ENCODE peak calls at places on chromosomes 13 and 19, in ten cellular contexts. One of them, this sample, is unnamed.

GRCh38 chr13:28955264-28955966 is 135.3 kb downstream of the MTUS2 start:
- DNase-seq in H9: no peak
- DNase-seq in fibroblast of pulmonary artery: no peak
- DNase-seq in progenitor cell of endocrine pancreas: no peak
- DNase-seq in activated B cell treated with CpG ODN at 0.5 μM for 24 hours: no peak
- DNase-seq in WERI-Rb-1: no peak
- DNase-seq in Calu3: no peak
- DNase-seq in brain microvascular endothelial cell: no peak
- DNase-seq in heart right ventricle: peak; percentile 28
- DNase-seq in cardiac fibroblast: no peak
- DNase-seq in this sample: no peak

GRCh38 chr19:30136591-30136990 is 194.6 kb downstream of the URI1 start:
- DNase-seq in H9: no peak
- DNase-seq in fibroblast of pulmonary artery: no peak
- DNase-seq in progenitor cell of endocrine pancreas: no peak
- DNase-seq in activated B cell treated with CpG ODN at 0.5 μM for 24 hours: no peak
- DNase-seq in WERI-Rb-1: no peak
- DNase-seq in Calu3: no peak
- DNase-seq in brain microvascular endothelial cell: no peak
- DNase-seq in heart right ventricle: no peak
- DNase-seq in cardiac fibroblast: no peak
- DNase-seq in this sample: no peak

GRCh38 chr13:54183166-54183565 is 1154.6 kb downstream of the OLFM4 start:
- DNase-seq in H9: no peak
- DNase-seq in fibroblast of pulmonary artery: no peak
- DNase-seq in progenitor cell of endocrine pancreas: no peak
- DNase-seq in activated B cell treated with CpG ODN at 0.5 μM for 24 hours: no peak
- DNase-seq in WERI-Rb-1: no peak
- DNase-seq in Calu3: no peak
- DNase-seq in brain microvascular endothelial cell: no peak
- DNase-seq in heart right ventricle: no peak
- DNase-seq in cardiac fibroblast: no peak
- DNase-seq in this sample: no peak

GRCh38 chr13:90839061-90839460 is 508.4 kb upstream of the MIR17HG start:
- DNase-seq in H9: no peak
- DNase-seq in fibroblast of pulmonary artery: no peak
- DNase-seq in progenitor cell of endocrine pancreas: no peak
- DNase-seq in activated B cell treated with CpG ODN at 0.5 μM for 24 hours: no peak
- DNase-seq in WERI-Rb-1: no peak
- DNase-seq in Calu3: no peak
- DNase-seq in brain microvascular endothelial cell: no peak
- DNase-seq in heart right ventricle: no peak
- DNase-seq in cardiac fibroblast: no peak
- DNase-seq in this sample: no peak

GRCh38 chr13:36096411-36097184 is 34.6 kb downstream of the DCLK1 start:
- DNase-seq in H9: no peak
- DNase-seq in fibroblast of pulmonary artery: peak; percentile 68
- DNase-seq in progenitor cell of endocrine pancreas: no peak
- DNase-seq in activated B cell treated with CpG ODN at 0.5 μM for 24 hours: no peak
- DNase-seq in WERI-Rb-1: no peak
- DNase-seq in Calu3: no peak
- DNase-seq in brain microvascular endothelial cell: no peak
- DNase-seq in heart right ventricle: no peak
- DNase-seq in cardiac fibroblast: peak; percentile 53
- DNase-seq in this sample: no peak

GRCh38 chr19:16876904-16877361 is 11.9 kb upstream of the F2RL3 start:
- DNase-seq in H9: no peak
- DNase-seq in fibroblast of pulmonary artery: no peak
- DNase-seq in progenitor cell of endocrine pancreas: no peak
- DNase-seq in activated B cell treated with CpG ODN at 0.5 μM for 24 hours: no peak
- DNase-seq in WERI-Rb-1: no peak
- DNase-seq in Calu3: no peak
- DNase-seq in brain microvascular endothelial cell: peak; percentile 46
- DNase-seq in heart right ventricle: no peak
- DNase-seq in cardiac fibroblast: peak; percentile 9
- DNase-seq in this sample: no peak

GRCh38 chr13:111395511-111396393 is 75.3 kb downstream of the TEX29 start:
- DNase-seq in H9: peak; percentile 16
- DNase-seq in fibroblast of pulmonary artery: no peak
- DNase-seq in progenitor cell of endocrine pancreas: no peak
- DNase-seq in activated B cell treated with CpG ODN at 0.5 μM for 24 hours: no peak
- DNase-seq in WERI-Rb-1: no peak
- DNase-seq in Calu3: no peak
- DNase-seq in brain microvascular endothelial cell: no peak
- DNase-seq in heart right ventricle: no peak
- DNase-seq in cardiac fibroblast: no peak
- DNase-seq in this sample: no peak

GRCh38 chr13:44929691-44930090 is 59.6 kb downstream of the NUFIP1 start:
- DNase-seq in H9: no peak
- DNase-seq in fibroblast of pulmonary artery: no peak
- DNase-seq in progenitor cell of endocrine pancreas: no peak
- DNase-seq in activated B cell treated with CpG ODN at 0.5 μM for 24 hours: no peak
- DNase-seq in WERI-Rb-1: no peak
- DNase-seq in Calu3: no peak
- DNase-seq in brain microvascular endothelial cell: no peak
- DNase-seq in heart right ventricle: no peak
- DNase-seq in cardiac fibroblast: no peak
- DNase-seq in this sample: no peak

GRCh38 chr19:5719961-5720790 is at the start of the genes CATSPERD and LONP1:
- DNase-seq in H9: peak; percentile 98
- DNase-seq in fibroblast of pulmonary artery: peak; percentile 99
- DNase-seq in progenitor cell of endocrine pancreas: peak; percentile 97
- DNase-seq in activated B cell treated with CpG ODN at 0.5 μM for 24 hours: peak; percentile 94
- DNase-seq in WERI-Rb-1: peak; percentile 98
- DNase-seq in Calu3: peak; percentile 95
- DNase-seq in brain microvascular endothelial cell: peak; percentile 97
- DNase-seq in heart right ventricle: peak; percentile 98
- DNase-seq in cardiac fibroblast: peak; percentile 99
- DNase-seq in this sample: peak; percentile 97

GRCh38 chr13:30373727-30374126 is 48.6 kb upstream of the UBE2L5 start:
- DNase-seq in H9: no peak
- DNase-seq in fibroblast of pulmonary artery: no peak
- DNase-seq in progenitor cell of endocrine pancreas: no peak
- DNase-seq in activated B cell treated with CpG ODN at 0.5 μM for 24 hours: no peak
- DNase-seq in WERI-Rb-1: no peak
- DNase-seq in Calu3: no peak
- DNase-seq in brain microvascular endothelial cell: no peak
- DNase-seq in heart right ventricle: no peak
- DNase-seq in cardiac fibroblast: no peak
- DNase-seq in this sample: no peak

GRCh38 chr13:78398743-78399410 is 204.5 kb downstream of the POU4F1 start:
- DNase-seq in H9: no peak
- DNase-seq in fibroblast of pulmonary artery: no peak
- DNase-seq in progenitor cell of endocrine pancreas: no peak
- DNase-seq in activated B cell treated with CpG ODN at 0.5 μM for 24 hours: no peak
- DNase-seq in WERI-Rb-1: no peak
- DNase-seq in Calu3: no peak
- DNase-seq in brain microvascular endothelial cell: no peak
- DNase-seq in heart right ventricle: no peak
- DNase-seq in cardiac fibroblast: no peak
- DNase-seq in this sample: no peak

GRCh38 chr13:111411186-111411858 is 90.9 kb downstream of the TEX29 start:
- DNase-seq in H9: no peak
- DNase-seq in fibroblast of pulmonary artery: no peak
- DNase-seq in progenitor cell of endocrine pancreas: no peak
- DNase-seq in activated B cell treated with CpG ODN at 0.5 μM for 24 hours: no peak
- DNase-seq in WERI-Rb-1: no peak
- DNase-seq in Calu3: no peak
- DNase-seq in brain microvascular endothelial cell: no peak
- DNase-seq in heart right ventricle: no peak
- DNase-seq in cardiac fibroblast: no peak
- DNase-seq in this sample: no peak

GRCh38 chr19:16441661-16442071 is 30.1 kb downstream of the EPS15L1 start:
- DNase-seq in H9: peak; percentile 71
- DNase-seq in fibroblast of pulmonary artery: no peak
- DNase-seq in progenitor cell of endocrine pancreas: peak; percentile 32
- DNase-seq in activated B cell treated with CpG ODN at 0.5 μM for 24 hours: no peak
- DNase-seq in WERI-Rb-1: peak; percentile 69
- DNase-seq in Calu3: peak; percentile 19
- DNase-seq in brain microvascular endothelial cell: no peak
- DNase-seq in heart right ventricle: no peak
- DNase-seq in cardiac fibroblast: peak; percentile 16
- DNase-seq in this sample: peak; percentile 49

GRCh38 chr19:17944301-17944700 is 11.5 kb downstream of the CCDC124 start:
- DNase-seq in H9: no peak
- DNase-seq in fibroblast of pulmonary artery: peak; percentile 69
- DNase-seq in progenitor cell of endocrine pancreas: no peak
- DNase-seq in activated B cell treated with CpG ODN at 0.5 μM for 24 hours: no peak
- DNase-seq in WERI-Rb-1: no peak
- DNase-seq in Calu3: no peak
- DNase-seq in brain microvascular endothelial cell: peak; percentile 41
- DNase-seq in heart right ventricle: no peak
- DNase-seq in cardiac fibroblast: peak; percentile 73
- DNase-seq in this sample: no peak

GRCh38 chr19:44757735-44758505 is 9.4 kb downstream of the BCL3 start:
- DNase-seq in H9: peak; percentile 74
- DNase-seq in fibroblast of pulmonary artery: peak; percentile 56
- DNase-seq in progenitor cell of endocrine pancreas: peak; percentile 47
- DNase-seq in activated B cell treated with CpG ODN at 0.5 μM for 24 hours: no peak
- DNase-seq in WERI-Rb-1: no peak
- DNase-seq in Calu3: no peak
- DNase-seq in brain microvascular endothelial cell: no peak
- DNase-seq in heart right ventricle: peak; percentile 87
- DNase-seq in cardiac fibroblast: peak; percentile 76
- DNase-seq in this sample: peak; percentile 53

DNA sequence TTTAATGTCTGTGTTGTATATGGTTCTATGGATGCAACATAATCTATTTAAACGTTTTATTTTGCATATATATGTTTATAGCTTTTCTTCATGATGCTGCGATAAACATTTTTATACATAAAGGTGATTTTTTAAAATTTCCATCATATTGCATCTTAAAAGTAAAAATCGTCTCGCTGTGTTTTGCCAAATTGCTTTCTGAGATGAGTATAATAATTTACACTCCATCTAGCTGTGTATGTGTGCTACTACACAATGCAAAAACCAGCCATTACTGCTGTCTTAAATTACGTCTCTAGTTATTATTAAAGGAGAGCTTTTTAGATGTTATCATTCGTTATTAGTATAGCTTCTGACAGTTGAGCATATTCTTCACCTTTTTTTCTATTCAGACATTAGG is 37.2 kb downstream of the METTL21C start:
- DNase-seq in H9: no peak
- DNase-seq in fibroblast of pulmonary artery: no peak
- DNase-seq in progenitor cell of endocrine pancreas: no peak
- DNase-seq in activated B cell treated with CpG ODN at 0.5 μM for 24 hours: no peak
- DNase-seq in WERI-Rb-1: no peak
- DNase-seq in Calu3: no peak
- DNase-seq in brain microvascular endothelial cell: no peak
- DNase-seq in heart right ventricle: no peak
- DNase-seq in cardiac fibroblast: no peak
- DNase-seq in this sample: no peak
- TF ChIP-seq CTCF in H9: peak; percentile 44
- TF ChIP-seq CTCF in fibroblast of pulmonary artery: peak; percentile 33
- TF ChIP-seq CTCF in progenitor cell of endocrine pancreas: peak; percentile 44
- TF ChIP-seq CTCF in activated B cell treated with CpG ODN at 0.5 μM for 24 hours: no peak
- TF ChIP-seq CTCF in WERI-Rb-1: peak; percentile 40
- TF ChIP-seq CTCF in Calu3: no peak
- TF ChIP-seq CTCF in brain microvascular endothelial cell: peak; percentile 21
- TF ChIP-seq CTCF in heart right ventricle: peak; percentile 19
- TF ChIP-seq CTCF in cardiac fibroblast: peak; percentile 34
- TF ChIP-seq CTCF in this sample: peak; percentile 10

DNA sequence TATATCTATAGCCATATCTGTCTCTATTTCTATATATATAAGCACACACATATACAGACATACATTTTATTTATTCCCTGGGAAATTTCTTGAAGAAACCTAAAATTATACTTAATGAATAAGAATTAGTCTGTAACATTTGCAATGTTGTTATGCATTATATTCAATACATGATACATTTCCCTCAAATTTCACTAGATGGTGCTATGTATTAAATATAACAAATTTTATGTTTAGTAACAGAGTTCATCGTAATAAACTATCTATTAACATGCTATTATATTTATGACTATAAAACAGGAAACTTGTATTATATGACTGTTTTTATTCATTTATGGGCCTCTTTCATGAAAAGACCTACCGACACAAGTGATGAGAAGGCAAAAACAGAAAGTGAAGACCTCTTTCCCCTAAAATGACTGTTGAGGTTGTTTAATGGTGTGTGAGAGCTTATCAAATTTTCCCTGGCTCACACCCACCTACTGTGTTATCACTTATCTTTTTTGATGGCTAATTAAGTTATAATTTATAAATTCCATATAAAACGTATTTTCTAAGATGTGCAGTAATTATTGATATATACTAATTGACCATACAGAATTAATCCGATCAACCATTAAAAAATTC is 881.9 kb downstream of the SLITRK6 start:
- DNase-seq in H9: no peak
- DNase-seq in fibroblast of pulmonary artery: peak; percentile 54
- DNase-seq in progenitor cell of endocrine pancreas: no peak
- DNase-seq in activated B cell treated with CpG ODN at 0.5 μM for 24 hours: no peak
- DNase-seq in WERI-Rb-1: no peak
- DNase-seq in Calu3: no peak
- DNase-seq in brain microvascular endothelial cell: no peak
- DNase-seq in heart right ventricle: no peak
- DNase-seq in cardiac fibroblast: peak; percentile 26
- DNase-seq in this sample: no peak
- TF ChIP-seq CTCF in H9: peak; percentile 68
- TF ChIP-seq CTCF in fibroblast of pulmonary artery: peak; percentile 33
- TF ChIP-seq CTCF in progenitor cell of endocrine pancreas: peak; percentile 69
- TF ChIP-seq CTCF in activated B cell treated with CpG ODN at 0.5 μM for 24 hours: no peak
- TF ChIP-seq CTCF in WERI-Rb-1: no peak
- TF ChIP-seq CTCF in Calu3: no peak
- TF ChIP-seq CTCF in brain microvascular endothelial cell: no peak
- TF ChIP-seq CTCF in heart right ventricle: peak; percentile 32
- TF ChIP-seq CTCF in cardiac fibroblast: no peak
- TF ChIP-seq CTCF in this sample: peak; percentile 66

DNA sequence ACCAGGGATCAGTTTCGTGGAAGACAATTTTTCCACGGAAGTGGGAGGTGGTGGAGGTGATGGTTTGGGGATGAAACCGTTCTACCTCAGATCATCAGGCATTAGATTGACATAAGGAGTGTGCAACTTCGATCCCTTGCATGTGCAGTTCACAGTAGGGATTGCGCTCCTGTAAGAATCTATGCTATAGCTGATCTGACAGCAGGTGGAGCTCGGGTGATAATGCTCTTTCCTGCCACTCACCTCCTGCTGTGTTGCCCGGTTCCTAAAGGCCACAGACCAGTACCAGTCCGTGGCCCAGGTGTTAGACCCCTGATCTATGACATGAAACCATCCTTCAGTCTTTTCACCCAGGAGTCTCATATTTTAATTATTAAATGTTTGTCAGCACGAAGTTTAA is 4.0 kb downstream of the ZNF302 start:
- DNase-seq in H9: no peak
- DNase-seq in fibroblast of pulmonary artery: no peak
- DNase-seq in progenitor cell of endocrine pancreas: no peak
- DNase-seq in activated B cell treated with CpG ODN at 0.5 μM for 24 hours: no peak
- DNase-seq in WERI-Rb-1: no peak
- DNase-seq in Calu3: no peak
- DNase-seq in brain microvascular endothelial cell: no peak
- DNase-seq in heart right ventricle: no peak
- DNase-seq in cardiac fibroblast: no peak
- DNase-seq in this sample: no peak
- TF ChIP-seq CTCF in H9: no peak
- TF ChIP-seq CTCF in fibroblast of pulmonary artery: no peak
- TF ChIP-seq CTCF in progenitor cell of endocrine pancreas: no peak
- TF ChIP-seq CTCF in activated B cell treated with CpG ODN at 0.5 μM for 24 hours: no peak
- TF ChIP-seq CTCF in WERI-Rb-1: no peak
- TF ChIP-seq CTCF in Calu3: no peak
- TF ChIP-seq CTCF in brain microvascular endothelial cell: no peak
- TF ChIP-seq CTCF in heart right ventricle: no peak
- TF ChIP-seq CTCF in cardiac fibroblast: no peak
- TF ChIP-seq CTCF in this sample: no peak

GRCh38 chr19:28466107-28467045 is 746.6 kb downstream of the UQCRFS1 start:
- DNase-seq in H9: peak; percentile 65
- DNase-seq in fibroblast of pulmonary artery: peak; percentile 60
- DNase-seq in progenitor cell of endocrine pancreas: peak; percentile 61
- DNase-seq in activated B cell treated with CpG ODN at 0.5 μM for 24 hours: no peak
- DNase-seq in WERI-Rb-1: peak; percentile 60
- DNase-seq in Calu3: peak; percentile 85
- DNase-seq in brain microvascular endothelial cell: peak; percentile 14
- DNase-seq in heart right ventricle: peak; percentile 45
- DNase-seq in cardiac fibroblast: peak; percentile 60
- DNase-seq in this sample: peak; percentile 43
- TF ChIP-seq CTCF in H9: peak; percentile 91
- TF ChIP-seq CTCF in fibroblast of pulmonary artery: peak; percentile 70
- TF ChIP-seq CTCF in progenitor cell of endocrine pancreas: peak; percentile 91
- TF ChIP-seq CTCF in activated B cell treated with CpG ODN at 0.5 μM for 24 hours: no peak
- TF ChIP-seq CTCF in WERI-Rb-1: peak; percentile 78
- TF ChIP-seq CTCF in Calu3: peak; percentile 80
- TF ChIP-seq CTCF in brain microvascular endothelial cell: peak; percentile 87
- TF ChIP-seq CTCF in heart right ventricle: peak; percentile 79
- TF ChIP-seq CTCF in cardiac fibroblast: peak; percentile 88
- TF ChIP-seq CTCF in this sample: peak; percentile 76